ENCODE peak calls at places on chromosomes 1 and 21, in nine cellular contexts. K is body of pancreas; P is IMR-90; F is A549; U is CD8-positive, alpha-beta T cell; N is SK-N-SH; E is esophagus squamous epithelium; Z is lower lobe of right lung; M is left lung. G is an unnamed sample.

GRCh38 chr1:84847253-84848247 is 45.5 kb downstream of the LPAR3 start:
- DNase-seq in U (no peak), E (no peak), Z (peak), K (peak), M (peak), N (peak), P (peak), F (no peak), G (no peak)

GRCh38 chr1:94971491-94971924 is 44.6 kb upstream of the CNN3 start:
- DNase-seq in N (no peak), U (no peak), P (peak), K (no peak), M (no peak), E (no peak), F (no peak), Z (no peak), G (no peak)

GRCh38 chr1:164272156-164272555 is 286.8 kb upstream of the PBX1 start:
- DNase-seq in K (no peak), F (no peak), M (no peak), Z (no peak), N (no peak), E (no peak), U (no peak), P (no peak), G (no peak)

GRCh38 chr1:232880354-232880753 is 70.1 kb upstream of the NTPCR start:
- DNase-seq in E (no peak), Z (no peak), K (peak), M (no peak), P (peak), F (peak), U (no peak), N (peak), G (no peak)

GRCh38 chr1:156608981-156609380 is 7.7 kb upstream of the GPATCH4 start:
- DNase-seq in Z (no peak), U (peak), N (peak), E (no peak), F (no peak), M (no peak), K (no peak), P (no peak), G (no peak)

GRCh38 chr1:228842094-228842775 is 107.0 kb downstream of the RHOU start:
- DNase-seq in Z (no peak), E (no peak), U (no peak), K (peak), M (no peak), N (peak), F (peak), P (peak), G (no peak)

GRCh38 chr21:44416193-44416592 is 39.1 kb upstream of the LRRC3 start:
- DNase-seq in N (no peak), P (no peak), U (no peak), Z (no peak), K (no peak), F (no peak), M (peak), E (no peak), G (peak)

GRCh38 chr1:240562111-240562590 is 49.8 kb downstream of the GREM2 start:
- DNase-seq in M (no peak), N (no peak), K (no peak), U (no peak), Z (no peak), F (no peak), E (no peak), P (peak), G (no peak)

GRCh38 chr1:64691631-64692030 is 53.2 kb upstream of the RAVER2 start:
- DNase-seq in M (no peak), K (no peak), P (peak), N (no peak), U (no peak), F (no peak), Z (no peak), E (no peak), G (no peak)

GRCh38 chr21:37342046-37342632 is 24.4 kb upstream of the DYRK1A start:
- DNase-seq in K (no peak), M (no peak), Z (no peak), E (no peak), U (no peak), N (no peak), P (no peak), F (no peak), G (no peak)

GRCh38 chr1:185449378-185450101 is 132.5 kb upstream of the IVNS1ABP start:
- DNase-seq in E (no peak), F (no peak), K (no peak), M (no peak), N (no peak), P (no peak), Z (no peak), U (no peak), G (no peak)

GRCh38 chr1:207497951-207498350 is 2.0 kb downstream of the CR1 start:
- DNase-seq in E (no peak), U (no peak), F (no peak), Z (no peak), K (peak), M (no peak), P (no peak), N (no peak), G (no peak)

GRCh38 chr1:200172311-200172710 is 144.8 kb downstream of the NR5A2 start:
- DNase-seq in F (no peak), U (no peak), Z (no peak), P (peak), K (no peak), M (no peak), E (no peak), N (no peak), G (no peak)

GRCh38 chr1:155695107-155695506 is 6.2 kb downstream of the DAP3 start:
- DNase-seq in P (no peak), Z (no peak), N (no peak), F (no peak), U (no peak), E (no peak), K (peak), M (no peak), G (no peak)

GRCh38 chr1:85580046-85580411 is 532 bp upstream of the CCN1 start:
- DNase-seq in M (no peak), U (no peak), F (peak), E (no peak), N (peak), P (peak), K (peak), Z (no peak), G (no peak)

GRCh38 chr1:83029916-83030315 is 969.0 kb downstream of the TTLL7 start:
- DNase-seq in E (no peak), M (no peak), U (no peak), Z (no peak), P (no peak), K (no peak), F (no peak), N (no peak), G (no peak)

GRCh38 chr1:209491031-209491430 is 92.5 kb upstream of the CAMK1G start:
- DNase-seq in U (no peak), N (no peak), Z (no peak), K (no peak), M (no peak), F (no peak), E (no peak), P (no peak), G (no peak)

GRCh38 chr1:226046240-226046639 is 16.3 kb upstream of the H3-3A start:
- DNase-seq in K (no peak), U (no peak), N (no peak), F (no peak), M (no peak), Z (no peak), E (no peak), P (peak), G (no peak)

GRCh38 chr1:153985984-153986761 is at the start of gene RAB13:
- DNase-seq in P (peak), E (no peak), Z (peak), N (peak), F (peak), U (no peak), K (peak), M (peak), G (no peak)

GRCh38 chr1:175742790-175743459 is 470 bp downstream of the TNR start:
- DNase-seq in Z (no peak), F (no peak), U (no peak), M (no peak), P (peak), E (no peak), K (peak), N (peak), G (no peak)

GRCh38 chr21:36851121-36851520 is 115.3 kb downstream of the HLCS start:
- DNase-seq in P (no peak), K (no peak), U (no peak), F (no peak), M (no peak), N (no peak), E (no peak), Z (no peak), G (no peak)

GRCh38 chr1:219699870-219700269 is 87.0 kb upstream of the ZC3H11B start:
- DNase-seq in M (no peak), F (no peak), K (no peak), N (no peak), Z (no peak), U (no peak), E (no peak), P (peak), G (no peak)

GRCh38 chr21:32190491-32191144 is 88.2 kb downstream of the MIS18A start:
- DNase-seq in U (no peak), Z (no peak), N (no peak), E (no peak), F (no peak), M (no peak), P (no peak), K (no peak), G (no peak)

GRCh38 chr1:201219481-201220387 is 29.1 kb downstream of the IGFN1 start:
- DNase-seq in Z (no peak), U (no peak), N (no peak), F (no peak), P (no peak), K (no peak), M (no peak), E (no peak), G (no peak)

GRCh38 chr21:25350056-25350455 is 257.2 kb downstream of the MRPL39 start:
- DNase-seq in Z (no peak), K (peak), E (no peak), F (no peak), U (no peak), M (no peak), N (peak), P (peak), G (no peak)

GRCh38 chr1:3999941-4000735 is 100.1 kb upstream of the C1orf174 start:
- DNase-seq in P (no peak), M (peak), U (no peak), N (no peak), F (no peak), K (no peak), Z (no peak), E (no peak), G (peak)

GRCh38 chr1:60343736-60344135 is 270.2 kb upstream of the C1orf87 start:
- DNase-seq in K (no peak), U (no peak), F (no peak), N (no peak), Z (no peak), M (no peak), P (no peak), E (no peak), G (no peak)

GRCh38 chr1:2237773-2238172 is 9.7 kb downstream of the SKI start:
- DNase-seq in F (no peak), K (no peak), N (no peak), U (no peak), Z (peak), P (no peak), M (no peak), E (no peak), G (no peak)

GRCh38 chr1:145690587-145691558 is 16.3 kb downstream of the PDZK1 start:
- DNase-seq in U (peak), M (no peak), K (peak), P (peak), E (no peak), F (no peak), Z (no peak), N (no peak), G (no peak)

GRCh38 chr1:119782541-119783338 is 14.0 kb upstream of the HMGCS2 start:
- DNase-seq in E (no peak), U (no peak), Z (no peak), N (no peak), P (no peak), F (no peak), K (no peak), M (no peak), G (no peak)

GRCh38 chr1:36323636-36324321 is at the start of gene EVA1B:
- DNase-seq in P (peak), Z (peak), E (no peak), M (peak), U (peak), F (peak), K (peak), N (peak), G (no peak)

GRCh38 chr1:9289724-9290493 is 2.8 kb upstream of the SPSB1 start:
- DNase-seq in F (peak), E (no peak), U (no peak), N (no peak), M (no peak), P (peak), K (peak), Z (no peak), G (no peak)

GRCh38 chr1:11337536-11338350 is 64.7 kb downstream of the UBIAD1 start:
- DNase-seq in F (peak), U (peak), M (peak), P (no peak), E (no peak), K (peak), Z (peak), N (peak), G (no peak)

GRCh38 chr21:38178653-38179503 is 77.9 kb upstream of the KCNJ15 start:
- DNase-seq in E (no peak), K (no peak), N (no peak), F (no peak), Z (no peak), P (no peak), M (no peak), U (no peak), G (no peak)

GRCh38 chr1:184545601-184546000 is 158.8 kb downstream of the C1orf21 start:
- DNase-seq in N (no peak), Z (no peak), E (no peak), F (no peak), P (peak), M (no peak), K (no peak), U (no peak), G (no peak)

GRCh38 chr1:53992085-53992874 is 25.7 kb downstream of the LDLRAD1 start:
- DNase-seq in Z (no peak), P (no peak), E (no peak), K (no peak), N (no peak), U (no peak), M (no peak), F (no peak), G (no peak)
- TF ChIP-seq CTCF in Z (no peak), P (no peak), E (peak), K (no peak), N (no peak), U (no peak), M (no peak), F (peak), G (peak)

GRCh38 chr1:204206121-204206520 is 7.7 kb downstream of the GOLT1A start:
- DNase-seq in N (no peak), E (no peak), P (peak), M (no peak), F (no peak), U (no peak), Z (no peak), K (no peak), G (no peak)
- TF ChIP-seq CTCF in N (peak), E (no peak), P (peak), M (no peak), F (no peak), U (no peak), Z (no peak), K (no peak), G (no peak)

GRCh38 chr1:61436491-61437120 is 288.3 kb downstream of the TM2D1 start:
- DNase-seq in K (no peak), E (no peak), M (no peak), F (no peak), P (no peak), N (no peak), U (no peak), Z (no peak), G (no peak)

GRCh38 chr1:61435226-61435625 is 289.7 kb downstream of the TM2D1 start:
- DNase-seq in U (no peak), E (no peak), M (no peak), P (no peak), K (no peak), N (no peak), F (no peak), Z (no peak), G (no peak)

GRCh38 chr1:61433646-61434045 is 291.3 kb downstream of the TM2D1 start:
- DNase-seq in U (no peak), K (no peak), P (no peak), F (no peak), Z (no peak), E (no peak), M (no peak), N (no peak), G (no peak)

GRCh38 chr1:61434276-61434675 is 290.7 kb downstream of the TM2D1 start:
- DNase-seq in M (no peak), E (no peak), Z (no peak), U (no peak), N (no peak), K (no peak), F (no peak), P (peak), G (no peak)

DNA sequence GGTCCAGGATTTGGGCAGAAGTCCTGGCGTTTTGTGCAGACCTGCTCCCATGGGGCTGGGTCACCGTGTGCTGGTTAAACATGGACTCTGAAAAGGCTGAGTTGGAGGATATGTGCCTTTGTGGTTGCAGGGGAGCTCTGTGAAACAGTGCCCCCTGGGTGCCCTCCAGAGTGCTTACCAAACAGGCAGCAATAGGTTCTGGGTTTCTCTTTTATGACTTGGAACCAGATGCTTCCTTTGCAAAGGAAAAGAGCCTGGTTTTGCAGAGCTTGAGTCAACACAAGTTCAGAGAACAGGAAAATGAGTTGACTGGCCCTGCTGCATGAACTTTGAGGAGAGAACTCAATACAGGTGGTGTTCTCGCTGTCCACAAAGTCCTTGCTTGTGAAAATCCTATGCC is 288.9 kb downstream of the TM2D1 start:
- DNase-seq in Z (no peak), F (no peak), P (no peak), N (no peak), K (no peak), E (no peak), U (no peak), M (no peak), G (no peak)
- TF ChIP-seq CTCF in Z (no peak), F (no peak), P (no peak), N (no peak), K (no peak), E (no peak), U (no peak), M (no peak), G (peak)

GRCh38 chr1:234231061-234231892 is 142.0 kb upstream of the COA6 start:
- DNase-seq in N (no peak), U (no peak), P (no peak), K (no peak), Z (no peak), E (no peak), F (no peak), M (peak), G (no peak)
- TF ChIP-seq CTCF in N (peak), U (no peak), P (no peak), K (no peak), Z (no peak), E (no peak), F (no peak), M (no peak), G (no peak)

GRCh38 chr1:97243973-97244560 is 522.5 kb downstream of the PTBP2 start:
- DNase-seq in K (no peak), F (no peak), E (no peak), P (peak), Z (no peak), U (no peak), N (peak), M (no peak), G (no peak)
- TF ChIP-seq CTCF in K (peak), F (peak), E (peak), P (peak), Z (peak), U (no peak), N (peak), M (peak), G (peak)